ENCODE peak calls at places on chromosome 17, in six cellular contexts. V is retina; W is activated effector memory CD4-positive, alpha-beta T cell treated with Interleukin-2 at 50 U/mL for 16 hours; X is central memory CD4-positive, alpha-beta T cell; N is DMS153; R is HuH-7. I is an unnamed sample.

GRCh38 chr17:41512789-41513547 is 5.7 kb downstream of the KRT15 start:
- DNase-seq in V (no peak), W (no peak), X (no peak), N (peak), R (no peak), I (no peak)

GRCh38 chr17:37827905-37828304 is 83.0 kb upstream of the HNF1B start:
- DNase-seq in V (no peak), W (no peak), X (no peak), N (no peak), R (no peak), I (no peak)

GRCh38 chr17:50043290-50044148 is 12.4 kb upstream of the ITGA3 start:
- DNase-seq in V (no peak), W (no peak), X (no peak), N (no peak), R (no peak), I (no peak)

GRCh38 chr17:7175363-7175733 is 3.8 kb downstream of the ASGR1 start:
- DNase-seq in V (no peak), W (no peak), X (no peak), N (no peak), R (no peak), I (no peak)

GRCh38 chr17:31321481-31321880 is at the start of gene EVI2A:
- DNase-seq in V (no peak), W (peak), X (peak), N (no peak), R (no peak), I (no peak)

GRCh38 chr17:76993636-76994035 is 125.4 kb downstream of the MGAT5B start:
- DNase-seq in V (no peak), W (no peak), X (no peak), N (no peak), R (no peak), I (no peak)

GRCh38 chr17:32283745-32284207 is 18.1 kb downstream of the RHBDL3 start:
- DNase-seq in V (no peak), W (no peak), X (no peak), N (no peak), R (no peak), I (no peak)

GRCh38 chr17:55571095-55571494 is 59.8 kb upstream of the SMIM36 start:
- DNase-seq in V (no peak), W (no peak), X (no peak), N (no peak), R (no peak), I (no peak)

GRCh38 chr17:37516131-37516561 is 26.5 kb downstream of the DUSP14 start:
- DNase-seq in V (peak), W (no peak), X (no peak), N (no peak), R (no peak), I (no peak)

GRCh38 chr17:29933379-29933778 is 3.4 kb upstream of the SSH2 start:
- DNase-seq in V (no peak), W (no peak), X (no peak), N (no peak), R (peak), I (no peak)

GRCh38 chr17:77287432-77288068 is 146.8 kb downstream of the SEC14L1 start:
- DNase-seq in V (peak), W (no peak), X (no peak), N (peak), R (no peak), I (peak)

GRCh38 chr17:64009571-64010402 is 10.6 kb downstream of the ICAM2 start:
- DNase-seq in V (no peak), W (no peak), X (no peak), N (no peak), R (no peak), I (no peak)

GRCh38 chr17:60089097-60089844 is 10.6 kb upstream of the HEATR6 start:
- DNase-seq in V (no peak), W (no peak), X (no peak), N (no peak), R (no peak), I (no peak)

GRCh38 chr17:69473801-69474170 is 59.3 kb downstream of the MAP2K6 start:
- DNase-seq in V (no peak), W (no peak), X (no peak), N (no peak), R (no peak), I (no peak)

GRCh38 chr17:82765357-82765756 is 13.5 kb downstream of the TBCD start:
- DNase-seq in V (no peak), W (no peak), X (no peak), N (no peak), R (no peak), I (no peak)

GRCh38 chr17:43517615-43518386 is 28.3 kb downstream of the ETV4 start:
- DNase-seq in V (no peak), W (no peak), X (no peak), N (no peak), R (no peak), I (no peak)

GRCh38 chr17:56142325-56142724 is 10.9 kb upstream of the ANKFN1 start:
- DNase-seq in V (no peak), W (no peak), X (no peak), N (no peak), R (no peak), I (no peak)

GRCh38 chr17:8386841-8387240 is 3.8 kb upstream of the RPL26 start:
- DNase-seq in V (no peak), W (no peak), X (no peak), N (no peak), R (no peak), I (no peak)

GRCh38 chr17:72566671-72567484 is 446.1 kb downstream of the SOX9 start:
- DNase-seq in V (no peak), W (no peak), X (no peak), N (no peak), R (no peak), I (no peak)

GRCh38 chr17:50219939-50220465 is 18.6 kb upstream of the COL1A1 start:
- DNase-seq in V (no peak), W (no peak), X (no peak), N (no peak), R (peak), I (no peak)

GRCh38 chr17:49573510-49574282 is 2.0 kb upstream of the NXPH3 start:
- DNase-seq in V (no peak), W (no peak), X (no peak), N (no peak), R (no peak), I (no peak)

GRCh38 chr17:50943575-50943933 is 77.4 kb upstream of the TOB1 start:
- DNase-seq in V (no peak), W (no peak), X (no peak), N (no peak), R (no peak), I (no peak)

GRCh38 chr17:19707728-19708221 is 8.6 kb downstream of the SLC47A2 start:
- DNase-seq in V (no peak), W (no peak), X (no peak), N (no peak), R (peak), I (no peak)

GRCh38 chr17:14354807-14355206 is 53.9 kb downstream of the HS3ST3B1 start:
- DNase-seq in V (no peak), W (no peak), X (no peak), N (no peak), R (no peak), I (no peak)

GRCh38 chr17:82328141-82328993 is 5.2 kb downstream of the SECTM1 start:
- DNase-seq in V (no peak), W (no peak), X (no peak), N (no peak), R (peak), I (no peak)

GRCh38 chr17:6574689-6575595 is 18.6 kb upstream of the PITPNM3 start:
- DNase-seq in V (no peak), W (no peak), X (no peak), N (no peak), R (no peak), I (no peak)

GRCh38 chr17:2347805-2348685 is 10.7 kb downstream of the SGSM2 start:
- DNase-seq in V (peak), W (no peak), X (no peak), N (peak), R (peak), I (peak)

I was measured in NCI-H2029.